ENCODE peak calls at places on chromosome X, in seven cellular contexts. One of them, this sample, is unnamed.

GRCh38 chrX:40573763-40574162 is 7.0 kb upstream of the ATP6AP2 start:
- DNase-seq in hepatocyte: no peak
- DNase-seq in skeletal muscle cell: no peak
- DNase-seq in A549: peak
- DNase-seq in prostate gland: no peak
- DNase-seq in astrocyte of the spinal cord: no peak
- DNase-seq in GM12865: peak
- DNase-seq in this sample: peak

GRCh38 chrX:140817943-140818342 is 108.4 kb downstream of the LINC00632 start:
- DNase-seq in hepatocyte: peak
- DNase-seq in astrocyte of the spinal cord: peak
- DNase-seq in A549: peak
- DNase-seq in skeletal muscle cell: no peak
- DNase-seq in GM12865: peak
- DNase-seq in prostate gland: no peak
- DNase-seq in this sample: peak

GRCh38 chrX:14095702-14096101 is 66.0 kb upstream of the GEMIN8 start:
- DNase-seq in GM12865: peak
- DNase-seq in hepatocyte: peak
- DNase-seq in skeletal muscle cell: no peak
- DNase-seq in prostate gland: no peak
- DNase-seq in astrocyte of the spinal cord: peak
- DNase-seq in A549: peak
- DNase-seq in this sample: peak

GRCh38 chrX:12372111-12372510 is 233.8 kb downstream of the FRMPD4 start:
- DNase-seq in GM12865: no peak
- DNase-seq in hepatocyte: no peak
- DNase-seq in skeletal muscle cell: peak
- DNase-seq in prostate gland: no peak
- DNase-seq in A549: no peak
- DNase-seq in astrocyte of the spinal cord: no peak
- DNase-seq in this sample: peak

GRCh38 chrX:96432647-96433046 is 252.0 kb upstream of the DIAPH2 start:
- DNase-seq in A549: no peak
- DNase-seq in astrocyte of the spinal cord: peak
- DNase-seq in skeletal muscle cell: no peak
- DNase-seq in GM12865: no peak
- DNase-seq in hepatocyte: no peak
- DNase-seq in prostate gland: no peak
- DNase-seq in this sample: peak

GRCh38 chrX:52933976-52934703 is 24.2 kb downstream of the FAM156A start:
- DNase-seq in GM12865: no peak
- DNase-seq in prostate gland: no peak
- DNase-seq in hepatocyte: no peak
- DNase-seq in skeletal muscle cell: no peak
- DNase-seq in A549: no peak
- DNase-seq in astrocyte of the spinal cord: no peak
- DNase-seq in this sample: no peak

GRCh38 chrX:56284269-56284668 is 52.1 kb downstream of the KLF8 start:
- DNase-seq in GM12865: no peak
- DNase-seq in astrocyte of the spinal cord: no peak
- DNase-seq in skeletal muscle cell: no peak
- DNase-seq in hepatocyte: no peak
- DNase-seq in A549: no peak
- DNase-seq in prostate gland: no peak
- DNase-seq in this sample: no peak

GRCh38 chrX:53251307-53251706 is 26.3 kb upstream of the KDM5C start:
- DNase-seq in GM12865: no peak
- DNase-seq in skeletal muscle cell: no peak
- DNase-seq in A549: no peak
- DNase-seq in hepatocyte: no peak
- DNase-seq in prostate gland: no peak
- DNase-seq in astrocyte of the spinal cord: no peak
- DNase-seq in this sample: peak

GRCh38 chrX:5122181-5122678 is 1106.4 kb downstream of the NLGN4X start:
- DNase-seq in skeletal muscle cell: no peak
- DNase-seq in astrocyte of the spinal cord: no peak
- DNase-seq in hepatocyte: no peak
- DNase-seq in GM12865: no peak
- DNase-seq in prostate gland: no peak
- DNase-seq in A549: no peak
- DNase-seq in this sample: no peak

GRCh38 chrX:80388206-80388605 is 32.0 kb upstream of the TENT5D start:
- DNase-seq in hepatocyte: no peak
- DNase-seq in prostate gland: no peak
- DNase-seq in astrocyte of the spinal cord: no peak
- DNase-seq in skeletal muscle cell: no peak
- DNase-seq in A549: no peak
- DNase-seq in GM12865: no peak
- DNase-seq in this sample: no peak

GRCh38 chrX:136861877-136862276 is 18.6 kb downstream of the RBMX start:
- DNase-seq in hepatocyte: no peak
- DNase-seq in skeletal muscle cell: no peak
- DNase-seq in A549: no peak
- DNase-seq in GM12865: no peak
- DNase-seq in astrocyte of the spinal cord: no peak
- DNase-seq in prostate gland: no peak
- DNase-seq in this sample: no peak

GRCh38 chrX:329291-329910 is 10.8 kb upstream of the GTPBP6 start:
- DNase-seq in skeletal muscle cell: no peak
- DNase-seq in GM12865: no peak
- DNase-seq in prostate gland: no peak
- DNase-seq in astrocyte of the spinal cord: no peak
- DNase-seq in A549: no peak
- DNase-seq in hepatocyte: no peak
- DNase-seq in this sample: no peak

GRCh38 chrX:116285506-116285905 is 115.0 kb downstream of the AGTR2 start:
- DNase-seq in skeletal muscle cell: no peak
- DNase-seq in astrocyte of the spinal cord: no peak
- DNase-seq in GM12865: no peak
- DNase-seq in A549: peak
- DNase-seq in hepatocyte: no peak
- DNase-seq in prostate gland: no peak
- DNase-seq in this sample: peak

GRCh38 chrX:120790118-120790517 is 85.5 kb downstream of the CT47B1 start:
- DNase-seq in prostate gland: peak
- DNase-seq in GM12865: peak
- DNase-seq in hepatocyte: peak
- DNase-seq in A549: peak
- DNase-seq in skeletal muscle cell: no peak
- DNase-seq in astrocyte of the spinal cord: peak
- DNase-seq in this sample: peak

GRCh38 chrX:15576019-15576418 is 24.7 kb downstream of the ACE2 start:
- DNase-seq in GM12865: no peak
- DNase-seq in hepatocyte: peak
- DNase-seq in prostate gland: no peak
- DNase-seq in skeletal muscle cell: no peak
- DNase-seq in A549: no peak
- DNase-seq in astrocyte of the spinal cord: peak
- DNase-seq in this sample: no peak

GRCh38 chrX:154333837-154334271 is 38.3 kb downstream of the TKTL1 start:
- DNase-seq in hepatocyte: no peak
- DNase-seq in skeletal muscle cell: no peak
- DNase-seq in GM12865: peak
- DNase-seq in prostate gland: no peak
- DNase-seq in astrocyte of the spinal cord: no peak
- DNase-seq in A549: no peak
- DNase-seq in this sample: no peak

DNA sequence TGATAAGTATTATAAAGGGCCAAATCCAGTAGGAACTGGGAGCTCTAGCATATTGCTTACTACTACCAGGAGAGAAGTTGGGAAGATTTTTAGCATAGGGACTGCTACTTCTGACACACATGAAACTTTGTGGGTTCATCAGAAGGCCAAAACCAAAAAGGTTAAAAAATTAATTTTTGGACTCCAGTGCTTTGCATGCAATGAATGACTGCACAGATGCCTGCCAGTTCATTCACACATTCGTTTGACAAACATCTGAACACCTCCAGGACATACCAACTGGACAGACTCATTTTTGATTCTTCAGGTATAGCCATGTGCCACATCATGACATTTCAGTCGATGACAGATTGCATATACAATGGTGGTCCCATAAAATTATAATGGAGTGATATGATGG is 79.8 kb downstream of the MID1IP1 start:
- DNase-seq in astrocyte of the spinal cord: no peak
- DNase-seq in prostate gland: no peak
- DNase-seq in GM12865: peak
- DNase-seq in A549: no peak
- DNase-seq in skeletal muscle cell: no peak
- DNase-seq in hepatocyte: no peak
- DNase-seq in this sample: no peak
- H3K4me3 ChIP-seq in astrocyte of the spinal cord: no peak
- H3K4me3 ChIP-seq in prostate gland: no peak
- H3K4me3 ChIP-seq in GM12865: no peak
- H3K4me3 ChIP-seq in A549: no peak
- H3K4me3 ChIP-seq in skeletal muscle cell: no peak
- H3K4me3 ChIP-seq in hepatocyte: no peak
- H3K4me3 ChIP-seq in this sample: no peak

DNA sequence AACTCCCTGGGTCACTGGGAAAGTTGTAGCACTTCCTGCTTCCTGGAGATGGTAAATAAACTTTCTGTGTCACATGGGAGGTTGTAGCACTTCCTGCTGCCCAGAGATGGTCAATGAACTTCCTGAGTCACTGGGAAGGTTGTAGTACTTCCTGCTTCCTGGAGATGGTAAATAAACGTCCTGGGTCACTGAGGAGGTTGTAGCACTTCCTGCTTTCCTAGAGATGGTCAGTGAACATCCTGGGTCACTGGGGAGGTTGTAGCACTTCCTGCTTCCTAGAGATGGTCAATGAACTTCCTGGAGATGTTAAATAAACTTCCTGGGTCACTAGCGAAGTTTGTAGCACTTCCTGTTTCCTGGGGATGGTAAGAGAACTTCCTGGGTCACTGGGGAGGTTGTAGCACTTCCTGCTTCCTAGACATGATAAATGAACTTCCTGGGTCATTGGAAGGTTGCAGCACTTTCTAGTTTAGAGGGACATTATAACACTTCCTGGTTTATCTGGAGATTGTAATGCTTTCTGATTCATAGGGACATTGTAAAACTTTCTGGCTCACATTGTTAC is 62.3 kb upstream of the CD99 start:
- DNase-seq in GM12865: peak
- DNase-seq in hepatocyte: no peak
- DNase-seq in astrocyte of the spinal cord: no peak
- DNase-seq in A549: peak
- DNase-seq in prostate gland: no peak
- DNase-seq in skeletal muscle cell: no peak
- DNase-seq in this sample: no peak
- H3K4me3 ChIP-seq in GM12865: no peak
- H3K4me3 ChIP-seq in hepatocyte: no peak
- H3K4me3 ChIP-seq in astrocyte of the spinal cord: no peak
- H3K4me3 ChIP-seq in A549: no peak
- H3K4me3 ChIP-seq in prostate gland: no peak
- H3K4me3 ChIP-seq in skeletal muscle cell: no peak
- H3K4me3 ChIP-seq in this sample: no peak

DNA sequence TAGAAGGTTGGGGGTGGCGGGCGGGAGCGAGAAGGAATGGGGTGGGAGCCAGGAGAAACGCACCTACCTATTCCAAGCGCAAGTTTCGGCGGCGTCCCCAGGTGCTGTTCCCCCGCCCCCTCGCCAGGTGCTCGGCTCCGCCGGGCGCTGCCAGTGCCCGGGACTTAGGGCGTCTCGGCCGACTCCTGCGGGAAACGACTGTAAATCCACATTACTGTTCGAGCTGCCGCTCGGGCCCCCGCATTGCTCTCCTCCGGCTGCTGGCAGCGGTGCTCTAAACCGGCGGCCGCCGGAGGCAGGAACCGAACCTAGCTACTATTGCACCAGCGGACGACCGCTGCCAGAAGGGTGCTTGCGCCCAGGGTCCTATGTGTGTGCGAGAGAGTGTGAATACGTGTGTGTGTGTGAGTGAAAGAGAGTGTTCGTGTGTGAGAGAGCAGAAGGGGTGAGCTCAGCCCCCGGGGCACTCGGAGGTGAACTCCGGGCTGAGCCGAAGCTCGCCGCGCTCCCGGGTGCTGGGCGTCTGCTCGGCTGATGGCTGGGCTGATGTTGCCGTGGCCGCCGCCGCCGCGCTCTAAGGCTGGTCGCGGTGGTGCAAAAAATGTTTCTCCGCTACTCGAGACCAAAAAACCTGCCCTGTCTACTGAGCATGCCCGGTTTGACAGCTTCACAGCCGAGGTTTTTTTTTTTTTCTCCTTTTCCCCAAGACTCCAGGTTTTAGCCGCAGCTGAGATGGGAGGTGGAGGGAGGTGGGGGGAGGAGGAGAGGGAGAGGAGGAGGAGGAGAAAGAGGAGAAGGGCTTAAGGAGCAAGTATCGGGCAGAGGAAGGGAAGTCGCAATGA is 115.7 kb upstream of the TEX13C start:
- DNase-seq in skeletal muscle cell: no peak
- DNase-seq in prostate gland: peak
- DNase-seq in hepatocyte: peak
- DNase-seq in A549: peak
- DNase-seq in astrocyte of the spinal cord: peak
- DNase-seq in GM12865: no peak
- DNase-seq in this sample: no peak
- H3K4me3 ChIP-seq in skeletal muscle cell: peak
- H3K4me3 ChIP-seq in prostate gland: peak
- H3K4me3 ChIP-seq in hepatocyte: peak
- H3K4me3 ChIP-seq in A549: peak
- H3K4me3 ChIP-seq in astrocyte of the spinal cord: peak
- H3K4me3 ChIP-seq in GM12865: no peak
- H3K4me3 ChIP-seq in this sample: no peak

GRCh38 chrX:135436456-135436855 is 14.7 kb downstream of the SMIM10L2A start:
- DNase-seq in A549: no peak
- DNase-seq in astrocyte of the spinal cord: no peak
- DNase-seq in hepatocyte: no peak
- DNase-seq in GM12865: no peak
- DNase-seq in skeletal muscle cell: no peak
- DNase-seq in prostate gland: no peak
- DNase-seq in this sample: no peak
- H3K4me3 ChIP-seq in A549: no peak
- H3K4me3 ChIP-seq in astrocyte of the spinal cord: no peak
- H3K4me3 ChIP-seq in hepatocyte: no peak
- H3K4me3 ChIP-seq in GM12865: no peak
- H3K4me3 ChIP-seq in skeletal muscle cell: no peak
- H3K4me3 ChIP-seq in prostate gland: no peak
- H3K4me3 ChIP-seq in this sample: no peak

DNA sequence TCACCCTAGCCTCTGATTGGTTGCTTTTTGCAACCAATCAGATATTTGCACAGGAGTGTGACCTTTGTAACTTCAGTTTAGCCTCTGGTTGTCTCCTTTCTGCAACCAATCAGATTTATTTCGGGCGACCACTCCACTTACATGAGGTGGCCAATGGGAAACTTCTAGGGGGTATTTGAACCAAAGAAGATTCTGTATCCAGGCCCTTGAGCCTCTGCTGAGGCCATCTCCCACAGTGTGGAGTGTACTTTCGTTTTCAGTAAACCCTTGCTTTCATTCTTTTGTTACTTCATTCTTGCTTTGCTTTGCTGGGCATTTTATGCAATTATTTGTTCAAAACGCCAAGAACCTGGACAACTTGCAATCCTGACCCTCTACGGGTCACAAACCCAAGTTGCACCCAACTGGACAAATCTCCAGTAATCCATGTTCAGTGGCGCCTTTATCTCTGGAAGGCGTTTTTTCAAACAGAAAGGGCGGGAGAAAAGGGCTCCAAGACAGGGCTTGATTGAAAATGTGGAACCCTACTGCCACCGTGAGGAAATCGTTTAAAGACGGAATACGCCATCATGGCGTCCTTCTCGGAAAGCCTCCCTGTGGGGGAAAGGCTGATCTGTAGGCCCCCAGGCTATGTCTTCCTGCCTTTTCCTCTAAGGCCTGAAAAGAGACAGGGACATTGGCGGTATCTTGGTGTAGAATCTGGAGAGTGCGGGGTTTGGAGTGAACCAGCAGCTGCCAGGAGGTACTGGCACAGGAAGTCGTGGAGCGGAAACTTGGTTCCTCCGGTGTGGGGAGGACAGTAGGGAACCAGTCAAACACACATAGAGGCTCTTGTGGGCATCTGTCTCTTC is 184.6 kb downstream of the OR13H1 start:
- DNase-seq in GM12865: no peak
- DNase-seq in hepatocyte: no peak
- DNase-seq in astrocyte of the spinal cord: peak
- DNase-seq in A549: peak
- DNase-seq in prostate gland: no peak
- DNase-seq in skeletal muscle cell: no peak
- DNase-seq in this sample: no peak
- H3K4me3 ChIP-seq in GM12865: no peak
- H3K4me3 ChIP-seq in hepatocyte: no peak
- H3K4me3 ChIP-seq in astrocyte of the spinal cord: peak
- H3K4me3 ChIP-seq in A549: peak
- H3K4me3 ChIP-seq in prostate gland: no peak
- H3K4me3 ChIP-seq in skeletal muscle cell: no peak
- H3K4me3 ChIP-seq in this sample: no peak